ENCODE peak calls at places on chromosome 11, in ten cellular contexts. G is transverse colon, T is HCT116, R is stomach, J is astrocyte of the spinal cord, U is cardiac fibroblast, O is mesothelial cell of epicardium, P is AG09309, N is mammary epithelial cell, E is body of pancreas. H is an unnamed sample.

GRCh38 chr11:68370211-68371111 is 58.1 kb downstream of the LRP5 start:
- DNase-seq in E (no peak), U (peak; percentile 29), G (peak; percentile 62), J (no peak), N (no peak), O (no peak), P (no peak), R (no peak), T (no peak), H (no peak)

GRCh38 chr11:116733959-116734517 is 38.7 kb downstream of the BUD13 start:
- DNase-seq in E (no peak), U (no peak), O (no peak), P (no peak), N (no peak), T (no peak), R (no peak), G (no peak), J (no peak), H (no peak)

GRCh38 chr11:126896025-126896424 is 104.5 kb downstream of the KIRREL3 start:
- DNase-seq in P (no peak), N (no peak), R (no peak), J (no peak), U (no peak), O (no peak), E (no peak), T (no peak), G (no peak), H (no peak)

GRCh38 chr11:10459029-10459970 is 4.2 kb downstream of the AMPD3 start:
- DNase-seq in E (no peak), N (no peak), O (no peak), T (no peak), P (no peak), R (no peak), G (no peak), U (no peak), J (no peak), H (no peak)

GRCh38 chr11:72975778-72976520 is 161.7 kb downstream of the ATG16L2 start:
- DNase-seq in U (peak; percentile 86), G (no peak), E (no peak), R (no peak), T (no peak), P (peak; percentile 84), N (peak; percentile 79), O (no peak), J (peak; percentile 88), H (no peak)

GRCh38 chr11:59560290-59560701 is 49.0 kb downstream of the OR4D9 start:
- DNase-seq in U (peak; percentile 79), O (peak; percentile 87), N (peak; percentile 82), T (peak; percentile 85), G (peak; percentile 69), J (peak; percentile 77), E (peak; percentile 81), P (no peak), R (peak; percentile 65), H (peak; percentile 81)

GRCh38 chr11:77471520-77472234 is 2.2 kb downstream of the PAK1 start:
- DNase-seq in R (peak; percentile 72), P (no peak), U (no peak), O (no peak), T (no peak), E (peak; percentile 62), J (no peak), N (peak; percentile 42), G (peak; percentile 67), H (no peak)

GRCh38 chr11:79902493-79902892 is 461.7 kb upstream of the TENM4 start:
- DNase-seq in N (peak; percentile 51), U (no peak), G (no peak), J (no peak), E (no peak), O (no peak), R (no peak), T (no peak), P (no peak), H (no peak)

GRCh38 chr11:12182650-12183511 is 72.5 kb downstream of the MICAL2 start:
- DNase-seq in N (peak; percentile 90), J (peak; percentile 98), O (peak; percentile 55), U (peak; percentile 97), P (peak; percentile 98), R (no peak), G (no peak), E (no peak), T (peak; percentile 74), H (no peak)

DNA sequence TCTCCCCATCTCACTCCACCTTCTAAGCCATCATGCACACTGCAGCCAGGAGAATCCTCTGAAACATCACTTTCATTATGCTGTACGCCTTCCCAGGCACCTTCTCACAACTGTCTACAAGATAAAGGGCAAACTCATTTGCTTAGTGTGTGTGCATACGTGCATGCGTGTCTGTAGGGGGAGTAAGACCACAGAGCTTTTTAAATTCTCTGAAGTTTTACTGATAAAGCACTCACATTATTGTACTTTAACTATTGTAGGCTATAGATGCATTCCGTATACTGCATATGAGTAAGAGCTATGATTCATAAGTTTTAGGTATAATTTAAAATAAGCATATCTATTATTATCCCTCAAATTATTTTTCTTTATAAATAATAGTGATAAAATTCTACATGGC is 15.3 kb upstream of the ANKK1 start:
- DNase-seq in N (no peak), G (no peak), P (no peak), T (no peak), O (no peak), E (no peak), R (no peak), J (no peak), U (no peak), H (no peak)
- TF ChIP-seq CTCF in N (no peak), G (no peak), P (no peak), T (no peak), O (peak; percentile 29), E (no peak), R (no peak), J (peak; percentile 27), U (no peak), H (peak; percentile 39)

GRCh38 chr11:61828629-61829407 is 718 bp downstream of the FADS2 start:
- DNase-seq in U (peak; percentile 51), P (no peak), J (peak; percentile 27), G (no peak), T (no peak), O (peak; percentile 72), E (peak; percentile 26), R (no peak), N (peak; percentile 7), H (no peak)

GRCh38 chr11:61826930-61827572 is 1.0 kb upstream of the FADS2 start:
- DNase-seq in J (no peak), T (no peak), U (no peak), N (no peak), P (no peak), R (no peak), G (no peak), O (no peak), E (no peak), H (no peak)

GRCh38 chr11:61828379-61828628 is 204 bp downstream of the FADS2 start:
- DNase-seq in G (no peak), O (no peak), P (no peak), U (no peak), E (no peak), J (no peak), R (no peak), N (no peak), T (no peak), H (no peak)

GRCh38 chr11:61829806-61830205 is 1.7 kb downstream of the FADS2 start:
- DNase-seq in G (no peak), E (no peak), O (no peak), J (no peak), N (no peak), T (no peak), R (no peak), U (no peak), P (no peak), H (no peak)

DNA sequence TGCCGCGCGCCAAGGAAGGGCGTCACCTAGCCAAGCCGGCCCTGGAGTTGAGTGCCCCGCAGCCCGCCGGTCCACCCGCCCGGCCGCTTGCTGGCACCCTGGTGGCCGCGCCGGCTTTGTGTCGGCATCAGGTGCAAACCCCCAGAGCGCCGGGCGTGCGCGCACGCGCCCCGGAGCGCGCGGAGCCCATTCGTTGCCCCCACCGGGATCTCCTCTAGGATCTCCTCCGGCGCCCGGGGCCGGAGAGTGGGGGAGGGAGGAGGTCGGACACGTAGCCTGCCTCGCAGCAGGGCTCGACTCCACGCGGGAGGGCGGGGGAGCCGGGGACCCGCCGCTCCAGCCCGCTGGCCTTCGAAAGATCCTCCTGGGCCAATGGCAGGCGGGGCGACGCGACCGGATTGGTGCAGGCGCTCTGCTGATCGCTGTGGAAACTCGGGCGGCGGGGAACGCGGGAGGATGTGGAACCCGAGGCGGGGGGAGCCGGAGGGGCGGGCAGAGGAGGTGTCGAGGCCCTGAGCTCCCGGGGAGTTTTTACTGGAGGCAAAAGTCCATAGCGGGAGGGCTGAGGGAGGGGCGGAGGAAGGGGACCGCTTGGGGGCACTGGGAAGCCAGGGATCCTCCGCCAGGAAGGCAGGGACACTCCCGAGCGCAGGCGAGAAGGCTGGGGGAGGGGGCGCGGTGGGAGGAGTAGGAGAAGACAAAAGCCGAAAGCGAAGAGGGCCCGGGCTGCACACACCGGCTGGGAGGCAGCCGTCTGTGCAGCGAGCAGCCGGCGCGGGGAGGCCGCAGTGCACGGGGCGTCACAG is at the start of gene FADS2:
- DNase-seq in T (no peak), N (peak; percentile 60), P (peak; percentile 46), U (peak; percentile 98), O (peak; percentile 91), R (peak; percentile 57), J (peak; percentile 98), G (peak; percentile 63), E (peak; percentile 64), H (peak; percentile 93)
- TF ChIP-seq CTCF in T (no peak), N (no peak), P (no peak), U (no peak), O (no peak), R (no peak), J (no peak), G (no peak), E (no peak), H (peak; percentile 63)

GRCh38 chr11:64138413-64138812 is 27.5 kb downstream of the MACROD1 start:
- DNase-seq in R (no peak), T (no peak), N (no peak), E (no peak), P (no peak), U (no peak), G (no peak), J (no peak), O (no peak), H (no peak)
- TF ChIP-seq CTCF in R (no peak), T (no peak), N (no peak), E (no peak), P (no peak), U (no peak), G (no peak), J (no peak), O (no peak), H (no peak)

DNA sequence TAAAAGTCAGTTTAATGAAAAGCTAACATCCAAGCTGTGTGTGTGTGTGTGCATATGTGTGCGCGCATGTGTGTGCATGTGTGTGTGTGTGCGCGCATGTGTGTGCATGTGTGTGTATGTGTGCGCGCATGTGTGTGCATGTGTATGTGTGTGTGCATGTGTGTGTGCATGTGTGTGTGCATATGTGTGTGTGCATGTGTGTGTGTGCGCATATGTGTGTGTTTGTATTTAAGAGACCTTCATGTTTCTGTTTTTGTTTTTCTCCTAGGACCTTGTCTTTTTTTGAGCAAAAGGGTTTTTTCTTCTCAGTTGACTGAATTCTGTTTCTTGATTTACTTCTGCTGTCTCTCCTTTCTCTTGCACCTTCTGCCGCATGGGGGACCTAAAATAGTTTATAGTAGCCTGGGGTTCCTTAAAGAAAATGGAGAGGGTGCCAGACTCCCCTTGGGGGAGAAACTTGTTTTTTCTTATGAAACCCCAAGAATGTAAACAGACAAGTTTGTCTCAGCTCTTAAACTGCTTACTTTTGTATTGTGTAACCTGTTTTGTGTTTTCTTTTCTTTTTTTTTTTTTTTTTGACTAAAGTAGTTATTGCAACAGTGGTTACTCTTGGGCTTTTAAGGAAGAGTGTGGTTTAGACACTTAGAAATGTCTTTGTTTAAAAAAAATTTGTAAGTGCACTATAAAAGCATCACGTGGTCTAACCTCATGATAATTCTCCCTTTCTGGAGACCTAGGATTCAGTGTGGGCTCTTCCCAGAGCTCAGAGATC is 53.0 kb downstream of the OSBPL5 start:
- DNase-seq in U (peak; percentile 11), R (no peak), N (no peak), J (no peak), E (no peak), P (peak; percentile 44), G (no peak), O (no peak), T (no peak), H (no peak)
- TF ChIP-seq CTCF in U (no peak), R (no peak), N (no peak), J (no peak), E (no peak), P (no peak), G (no peak), O (no peak), T (no peak), H (no peak)

H was measured in type B pancreatic cell.